ENCODE peak calls at places on chromosomes 12 and 14, in five cellular contexts. One of them, this sample, is unnamed.

GRCh38 chr12:33438890-33439586 is 581 bp downstream of the SYT10 start:
- DNase-seq in testis: peak; percentile 28
- DNase-seq in GM12878: no peak
- DNase-seq in IMR-90: no peak
- DNase-seq in esophagus squamous epithelium: no peak
- DNase-seq in this sample: no peak

GRCh38 chr14:58656671-58657411 is 19.1 kb downstream of the DACT1 start:
- DNase-seq in testis: no peak
- DNase-seq in esophagus squamous epithelium: no peak
- DNase-seq in IMR-90: no peak
- DNase-seq in GM12878: no peak
- DNase-seq in this sample: no peak

GRCh38 chr12:78802593-78802992 is 62.0 kb upstream of the SYT1 start:
- DNase-seq in IMR-90: peak; percentile 70
- DNase-seq in GM12878: no peak
- DNase-seq in esophagus squamous epithelium: no peak
- DNase-seq in testis: no peak
- DNase-seq in this sample: no peak

GRCh38 chr12:713281-713875 is 39.0 kb upstream of the WNK1 start:
- DNase-seq in esophagus squamous epithelium: no peak
- DNase-seq in IMR-90: no peak
- DNase-seq in testis: no peak
- DNase-seq in GM12878: no peak
- DNase-seq in this sample: no peak

GRCh38 chr12:69579029-69579428 is 6.2 kb upstream of the CCT2 start:
- DNase-seq in esophagus squamous epithelium: no peak
- DNase-seq in GM12878: no peak
- DNase-seq in IMR-90: no peak
- DNase-seq in testis: no peak
- DNase-seq in this sample: no peak

GRCh38 chr14:52082903-52083302 is 14.0 kb upstream of the NID2 start:
- DNase-seq in testis: no peak
- DNase-seq in esophagus squamous epithelium: no peak
- DNase-seq in GM12878: no peak
- DNase-seq in IMR-90: no peak
- DNase-seq in this sample: no peak

GRCh38 chr12:52056801-52057613 is 5.8 kb downstream of the NR4A1 start:
- DNase-seq in esophagus squamous epithelium: no peak
- DNase-seq in IMR-90: peak; percentile 54
- DNase-seq in testis: peak; percentile 49
- DNase-seq in GM12878: no peak
- DNase-seq in this sample: no peak

GRCh38 chr12:40099423-40099853 is 6.4 kb downstream of the SLC2A13 start:
- DNase-seq in IMR-90: no peak
- DNase-seq in testis: no peak
- DNase-seq in GM12878: no peak
- DNase-seq in esophagus squamous epithelium: no peak
- DNase-seq in this sample: no peak

GRCh38 chr12:69151254-69151751 is 88.1 kb upstream of the CPSF6 start:
- DNase-seq in GM12878: no peak
- DNase-seq in esophagus squamous epithelium: no peak
- DNase-seq in testis: peak; percentile 33
- DNase-seq in IMR-90: no peak
- DNase-seq in this sample: no peak

GRCh38 chr14:82075566-82075965 is 541.9 kb upstream of the SEL1L start:
- DNase-seq in IMR-90: no peak
- DNase-seq in GM12878: no peak
- DNase-seq in esophagus squamous epithelium: no peak
- DNase-seq in testis: peak; percentile 64
- DNase-seq in this sample: peak; percentile 34

GRCh38 chr14:59278111-59278510 is 89.6 kb downstream of the DAAM1 start:
- DNase-seq in esophagus squamous epithelium: no peak
- DNase-seq in GM12878: no peak
- DNase-seq in IMR-90: peak; percentile 94
- DNase-seq in testis: no peak
- DNase-seq in this sample: no peak

GRCh38 chr14:104249092-104249491 is 110.7 kb downstream of the KIF26A start:
- DNase-seq in IMR-90: no peak
- DNase-seq in GM12878: no peak
- DNase-seq in testis: no peak
- DNase-seq in esophagus squamous epithelium: no peak
- DNase-seq in this sample: no peak

GRCh38 chr14:58977366-58977765 is 211.1 kb upstream of the DAAM1 start:
- DNase-seq in GM12878: no peak
- DNase-seq in IMR-90: peak; percentile 74
- DNase-seq in esophagus squamous epithelium: no peak
- DNase-seq in testis: no peak
- DNase-seq in this sample: no peak

GRCh38 chr12:39145175-39145999 is 240.0 kb upstream of the CPNE8 start:
- DNase-seq in testis: peak; percentile 46
- DNase-seq in esophagus squamous epithelium: no peak
- DNase-seq in GM12878: no peak
- DNase-seq in IMR-90: no peak
- DNase-seq in this sample: peak; percentile 23

GRCh38 chr12:130847097-130847496 is 8.0 kb upstream of the STX2 start:
- DNase-seq in esophagus squamous epithelium: no peak
- DNase-seq in testis: no peak
- DNase-seq in GM12878: no peak
- DNase-seq in IMR-90: peak; percentile 30
- DNase-seq in this sample: no peak

GRCh38 chr12:45259732-45260480 is 44.0 kb downstream of the ANO6 start:
- DNase-seq in GM12878: no peak
- DNase-seq in esophagus squamous epithelium: no peak
- DNase-seq in testis: no peak
- DNase-seq in IMR-90: peak; percentile 84
- DNase-seq in this sample: no peak

GRCh38 chr12:26402648-26403047 is 207.3 kb downstream of the SSPN start:
- DNase-seq in esophagus squamous epithelium: no peak
- DNase-seq in IMR-90: no peak
- DNase-seq in GM12878: no peak
- DNase-seq in testis: no peak
- DNase-seq in this sample: peak; percentile 73

GRCh38 chr14:26775765-26776577 is 178.1 kb upstream of the NOVA1 start:
- DNase-seq in esophagus squamous epithelium: no peak
- DNase-seq in IMR-90: peak; percentile 36
- DNase-seq in GM12878: no peak
- DNase-seq in testis: no peak
- DNase-seq in this sample: no peak

GRCh38 chr14:44847910-44848309 is 113.8 kb downstream of the KLHL28 start:
- DNase-seq in esophagus squamous epithelium: no peak
- DNase-seq in testis: no peak
- DNase-seq in GM12878: no peak
- DNase-seq in IMR-90: peak; percentile 41
- DNase-seq in this sample: no peak

GRCh38 chr12:40646891-40647290 is 45.3 kb upstream of the CNTN1 start:
- DNase-seq in testis: no peak
- DNase-seq in esophagus squamous epithelium: no peak
- DNase-seq in IMR-90: no peak
- DNase-seq in GM12878: no peak
- DNase-seq in this sample: no peak

GRCh38 chr12:14605401-14605989 is 37.8 kb upstream of the PLBD1 start:
- DNase-seq in GM12878: no peak
- DNase-seq in testis: no peak
- DNase-seq in IMR-90: no peak
- DNase-seq in esophagus squamous epithelium: no peak
- DNase-seq in this sample: no peak

GRCh38 chr12:1993871-1994371 is 10.3 kb downstream of the DCP1B start:
- DNase-seq in esophagus squamous epithelium: no peak
- DNase-seq in testis: no peak
- DNase-seq in IMR-90: peak; percentile 95
- DNase-seq in GM12878: no peak
- DNase-seq in this sample: no peak

GRCh38 chr14:103003850-103004249 is 53.5 kb downstream of the CDC42BPB start:
- DNase-seq in testis: no peak
- DNase-seq in esophagus squamous epithelium: no peak
- DNase-seq in GM12878: no peak
- DNase-seq in IMR-90: no peak
- DNase-seq in this sample: no peak

GRCh38 chr12:32047846-32048245 is 58.8 kb upstream of the BICD1 start:
- DNase-seq in GM12878: no peak
- DNase-seq in esophagus squamous epithelium: no peak
- DNase-seq in IMR-90: no peak
- DNase-seq in testis: no peak
- DNase-seq in this sample: no peak

GRCh38 chr12:129610601-129611120 is 293.2 kb downstream of the TMEM132D start:
- DNase-seq in esophagus squamous epithelium: no peak
- DNase-seq in IMR-90: no peak
- DNase-seq in GM12878: no peak
- DNase-seq in testis: no peak
- DNase-seq in this sample: no peak

GRCh38 chr12:132148368-132149045 is 4.2 kb downstream of the NOC4L start:
- DNase-seq in GM12878: no peak
- DNase-seq in testis: no peak
- DNase-seq in IMR-90: no peak
- DNase-seq in esophagus squamous epithelium: no peak
- DNase-seq in this sample: no peak

GRCh38 chr14:87049886-87050820 is 942.8 kb downstream of the GALC start:
- DNase-seq in GM12878: no peak
- DNase-seq in testis: peak; percentile 47
- DNase-seq in esophagus squamous epithelium: no peak
- DNase-seq in IMR-90: peak; percentile 47
- DNase-seq in this sample: no peak

GRCh38 chr14:77485256-77485655 is 13.4 kb downstream of the ISM2 start:
- DNase-seq in GM12878: no peak
- DNase-seq in esophagus squamous epithelium: no peak
- DNase-seq in testis: no peak
- DNase-seq in IMR-90: no peak
- DNase-seq in this sample: no peak

GRCh38 chr12:67541625-67541991 is 106.9 kb upstream of the DYRK2 start:
- DNase-seq in esophagus squamous epithelium: no peak
- DNase-seq in GM12878: no peak
- DNase-seq in IMR-90: no peak
- DNase-seq in testis: no peak
- DNase-seq in this sample: peak; percentile 86

GRCh38 chr14:71726639-71727085 is 205.6 kb upstream of the RGS6 start:
- DNase-seq in IMR-90: no peak
- DNase-seq in testis: no peak
- DNase-seq in esophagus squamous epithelium: no peak
- DNase-seq in GM12878: no peak
- DNase-seq in this sample: peak; percentile 25

GRCh38 chr14:74953686-74954085 is 1.7 kb downstream of the PGF start:
- DNase-seq in esophagus squamous epithelium: no peak
- DNase-seq in IMR-90: no peak
- DNase-seq in GM12878: no peak
- DNase-seq in testis: no peak
- DNase-seq in this sample: no peak

DNA sequence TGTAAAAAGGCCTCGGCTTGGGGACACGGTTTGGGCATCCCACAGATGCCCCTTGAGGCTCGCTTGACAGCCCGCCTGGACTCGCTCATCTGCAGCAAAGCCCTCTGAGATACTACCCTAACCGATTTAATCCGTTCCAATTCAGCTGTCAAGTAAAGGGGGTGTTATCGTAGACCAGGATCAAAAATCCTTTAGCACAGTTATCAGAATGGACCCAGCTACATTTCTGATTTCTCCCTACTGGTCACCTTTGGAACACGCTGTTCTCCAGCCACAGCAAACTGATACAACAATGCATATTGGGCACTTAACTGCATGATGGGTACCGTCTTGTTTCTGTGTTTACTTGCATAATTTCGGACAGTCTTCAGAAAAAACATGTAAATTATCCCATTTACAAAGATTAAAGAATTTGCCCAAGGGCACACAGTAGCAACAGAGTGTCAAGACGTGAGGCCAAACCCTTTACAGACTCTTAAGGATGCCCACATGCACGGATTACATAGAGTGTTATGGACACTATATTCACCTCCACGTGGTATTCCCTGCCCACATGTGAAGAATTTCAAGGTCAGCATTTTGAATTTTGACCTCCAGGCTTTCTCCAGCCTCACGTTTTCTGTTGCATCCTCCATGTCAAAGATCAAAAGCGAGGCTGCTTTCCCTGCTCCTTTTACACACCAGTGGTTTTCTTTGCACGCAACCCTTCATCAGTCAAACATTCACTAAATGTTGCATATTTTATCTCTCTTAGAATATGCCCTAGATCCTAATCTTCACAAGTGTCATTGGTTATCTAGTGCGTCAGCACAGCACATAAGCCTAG is 3.2 kb upstream of the DUSP6 start:
- DNase-seq in GM12878: no peak
- DNase-seq in testis: no peak
- DNase-seq in esophagus squamous epithelium: no peak
- DNase-seq in IMR-90: no peak
- DNase-seq in this sample: no peak
- H3K4me3 ChIP-seq in GM12878: no peak overlapping the region
- H3K4me3 ChIP-seq in testis: no peak overlapping the region
- H3K4me3 ChIP-seq in esophagus squamous epithelium: peak overlapping the region; percentile 75
- H3K4me3 ChIP-seq in IMR-90: peak overlapping the region; percentile 75
- H3K4me3 ChIP-seq in this sample: peak overlapping the region; percentile 74

GRCh38 chr14:22597771-22598098 is 365 bp upstream of the ABHD4 start:
- DNase-seq in testis: no peak
- DNase-seq in GM12878: no peak
- DNase-seq in IMR-90: no peak
- DNase-seq in esophagus squamous epithelium: no peak
- DNase-seq in this sample: no peak
- H3K27ac ChIP-seq in testis: peak overlapping the region; percentile 89
- H3K27ac ChIP-seq in GM12878: no peak overlapping the region
- H3K27ac ChIP-seq in IMR-90: peak overlapping the region; percentile 48
- H3K27ac ChIP-seq in esophagus squamous epithelium: peak overlapping the region; percentile 98
- H3K27ac ChIP-seq in this sample: peak overlapping the region; percentile 93

DNA sequence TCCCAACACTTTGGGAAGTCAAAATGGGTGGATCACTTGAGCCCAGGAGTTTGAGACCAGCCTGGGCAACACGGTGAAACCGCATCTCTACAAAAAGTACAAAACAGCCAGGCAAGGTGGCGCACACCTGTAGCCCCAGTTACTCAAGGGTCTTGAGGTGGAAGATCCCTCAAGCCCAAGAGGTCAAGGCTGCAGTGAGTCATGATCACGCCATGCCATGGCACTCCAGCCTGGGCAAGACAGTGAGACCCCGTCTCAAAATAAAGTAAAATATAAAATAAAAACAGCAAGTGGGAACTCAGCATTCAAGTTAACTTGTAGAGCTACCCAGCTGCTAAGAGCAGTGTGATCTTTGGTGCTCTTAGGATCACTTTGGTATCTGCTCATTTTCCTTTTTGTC is 12.7 kb downstream of the RFC5 start:
- DNase-seq in testis: no peak
- DNase-seq in IMR-90: no peak
- DNase-seq in esophagus squamous epithelium: no peak
- DNase-seq in GM12878: no peak
- DNase-seq in this sample: no peak
- TF ChIP-seq POLR2A in testis: no peak
- TF ChIP-seq POLR2A in IMR-90: no peak
- TF ChIP-seq POLR2A in esophagus squamous epithelium: no peak
- TF ChIP-seq POLR2A in GM12878: no peak
- TF ChIP-seq POLR2A in this sample: no peak

DNA sequence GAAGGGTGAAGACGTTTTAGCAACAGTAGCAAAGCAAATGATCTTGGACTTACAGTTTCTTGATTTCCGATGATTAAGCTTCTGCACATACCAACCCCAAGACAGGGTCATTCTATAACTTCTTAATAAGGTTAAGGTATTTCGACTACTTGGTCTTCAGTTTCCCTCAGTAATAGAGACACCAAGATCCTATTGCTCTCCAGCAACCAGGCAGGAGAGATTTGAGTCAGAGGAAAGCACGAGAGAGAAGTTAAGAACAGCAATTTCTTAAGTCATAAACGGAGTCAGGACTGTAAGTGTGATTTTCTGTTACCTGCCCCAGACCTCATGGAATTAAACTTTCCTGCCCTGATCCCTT is 215.6 kb downstream of the TTC8 start:
- DNase-seq in esophagus squamous epithelium: no peak
- DNase-seq in testis: no peak
- DNase-seq in IMR-90: no peak
- DNase-seq in GM12878: no peak
- DNase-seq in this sample: no peak
- H3K4me3 ChIP-seq in esophagus squamous epithelium: peak overlapping the region; percentile 44
- H3K4me3 ChIP-seq in testis: no peak overlapping the region
- H3K4me3 ChIP-seq in IMR-90: no peak overlapping the region
- H3K4me3 ChIP-seq in GM12878: no peak overlapping the region
- H3K4me3 ChIP-seq in this sample: no peak overlapping the region